ENCODE peak calls at places on chromosomes 13 and 19, in five cellular contexts. O, V, G, L and T are unnamed samples.
A peak's percentile ranks its signal among the peaks of the same experiment; 100 is the strongest.

GRCh38 chr13:50126378-50127016 is 111.3 kb downstream of the KCNRG start:
- DNase-seq in G (no peak), L (no peak), O (no peak), V (no peak), T (no peak)

GRCh38 chr13:110913322-110913721 is 1.5 kb downstream of the ANKRD10 start:
- DNase-seq in O (peak; percentile 46), V (no peak), L (no peak), G (no peak), T (peak; percentile 33)

GRCh38 chr19:47357788-47358680 is 8.9 kb downstream of the DHX34 start:
- DNase-seq in L (no peak), O (no peak), V (no peak), G (no peak), T (no peak)

GRCh38 chr13:109718726-109719125 is 67.7 kb downstream of the IRS2 start:
- DNase-seq in V (no peak), O (no peak), L (no peak), G (no peak), T (no peak)

GRCh38 chr19:33673996-33674395 is 52.2 kb downstream of the CHST8 start:
- DNase-seq in G (no peak), V (no peak), L (no peak), O (no peak), T (peak; percentile 20)

GRCh38 chr13:99307247-99307646 is at the start of gene GPR183:
- DNase-seq in L (no peak), G (no peak), O (no peak), V (no peak), T (no peak)

GRCh38 chr19:54188224-54188871 is 1.0 kb downstream of the MBOAT7 start:
- DNase-seq in O (no peak), G (no peak), V (no peak), L (no peak), T (no peak)

GRCh38 chr19:5343848-5344247 is 3.2 kb upstream of the PTPRS start:
- DNase-seq in V (no peak), L (no peak), G (no peak), O (no peak), T (no peak)

GRCh38 chr13:38965281-38965680 is 25.4 kb downstream of the STOML3 start:
- DNase-seq in O (no peak), G (no peak), V (no peak), L (no peak), T (no peak)

GRCh38 chr19:11578342-11579142 is 1.1 kb upstream of the ACP5 start:
- DNase-seq in L (no peak), O (peak; percentile 39), G (peak; percentile 37), V (peak; percentile 62), T (peak; percentile 67)

GRCh38 chr13:94997126-94997525 is 284.8 kb upstream of the SOX21 start:
- DNase-seq in V (no peak), G (no peak), L (no peak), O (no peak), T (no peak)

GRCh38 chr19:51986309-51987291 is at the start of gene ZNF350:
- DNase-seq in V (peak; percentile 94), L (peak; percentile 88), G (peak; percentile 95), O (peak; percentile 98), T (peak; percentile 95)

GRCh38 chr13:112184261-112184660 is 117.3 kb downstream of the SOX1 start:
- DNase-seq in V (no peak), G (no peak), O (no peak), L (no peak), T (no peak)

GRCh38 chr19:38044267-38045111 is 137.5 kb downstream of the SIPA1L3 start:
- DNase-seq in L (no peak), V (no peak), G (no peak), O (no peak), T (no peak)

GRCh38 chr13:80361298-80361697 is 20.4 kb upstream of the SPRY2 start:
- DNase-seq in G (no peak), O (no peak), V (no peak), L (no peak), T (no peak)

GRCh38 chr13:62320129-62320724 is 904.6 kb upstream of the PCDH20 start:
- DNase-seq in G (no peak), V (no peak), O (no peak), L (no peak), T (no peak)

GRCh38 chr13:20114066-20114465 is 46.8 kb downstream of the GJA3 start:
- DNase-seq in V (no peak), O (no peak), L (no peak), G (no peak), T (no peak)

GRCh38 chr19:54464044-54464623 is 556 bp upstream of the LENG9 start:
- DNase-seq in O (peak; percentile 98), L (peak; percentile 95), V (peak; percentile 79), G (peak; percentile 88), T (peak; percentile 99)

GRCh38 chr13:46297338-46297737 is 85.6 kb downstream of the LRRC63 start:
- DNase-seq in L (no peak), G (no peak), V (no peak), O (no peak), T (no peak)

GRCh38 chr19:47848871-47849473 is 10.1 kb upstream of the TPRX2 start:
- DNase-seq in G (no peak), V (no peak), L (no peak), O (no peak), T (no peak)

GRCh38 chr13:50613356-50613831 is 230.1 kb downstream of the DLEU7 start:
- DNase-seq in L (no peak), G (no peak), O (no peak), V (no peak), T (no peak)

GRCh38 chr19:56404705-56405056 is 549 bp downstream of the ZNF583 start:
- DNase-seq in G (no peak), O (no peak), L (no peak), V (no peak), T (no peak)

GRCh38 chr13:75256922-75257321 is 225.0 kb downstream of the TBC1D4 start:
- DNase-seq in O (no peak), L (no peak), V (no peak), G (no peak), T (no peak)

DNA sequence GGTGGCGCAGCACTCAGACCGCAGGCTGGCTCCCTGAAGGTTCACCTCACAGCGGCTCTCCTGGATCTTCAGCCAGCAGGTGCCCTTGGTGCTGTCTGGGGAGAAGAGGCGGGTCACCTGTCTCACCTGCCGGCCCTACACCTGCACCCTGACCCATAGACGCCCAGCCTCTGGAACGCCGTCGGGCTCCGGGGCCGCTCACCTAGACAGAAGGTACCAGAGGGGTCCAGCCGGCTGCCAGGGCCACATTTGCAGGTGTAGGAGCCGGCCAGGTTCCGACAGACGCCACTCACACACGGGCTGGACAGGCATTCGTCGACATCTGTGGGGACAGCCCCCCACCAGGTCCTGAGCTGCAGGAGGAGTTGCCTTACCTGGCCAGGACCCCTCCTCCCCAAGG is 22.9 kb downstream of the FBN3 start:
- DNase-seq in V (no peak), G (no peak), O (no peak), L (no peak), T (no peak)
- TF ChIP-seq POLR2A in V (no peak), G (no peak), O (no peak), L (no peak), T (no peak)

GRCh38 chr13:27168870-27169525 is 2.6 kb downstream of the USP12 start:
- DNase-seq in G (no peak), V (no peak), O (peak; percentile 17), L (no peak), T (no peak)

GRCh38 chr13:27171244-27171829 is at the start of gene USP12:
- DNase-seq in G (no peak), O (peak; percentile 5), V (peak; percentile 41), L (no peak), T (no peak)

GRCh38 chr13:27170221-27170520 is 1.4 kb downstream of the USP12 start:
- DNase-seq in O (no peak), G (no peak), V (no peak), L (no peak), T (no peak)

GRCh38 chr13:27170521-27171243 is 929 bp downstream of the USP12 start:
- DNase-seq in O (peak; percentile 20), V (peak; percentile 49), G (peak; percentile 49), L (peak; percentile 61), T (peak; percentile 34)

GRCh38 chr13:27168086-27168485 is 3.5 kb downstream of the USP12 start:
- DNase-seq in G (no peak), O (no peak), V (no peak), L (no peak), T (peak; percentile 35)
- TF ChIP-seq POLR2A in G (no peak), O (no peak), V (no peak), L (no peak), T (no peak)

GRCh38 chr13:73193541-73193940 is 134.7 kb downstream of the KLF5 start:
- DNase-seq in G (no peak), L (no peak), O (no peak), V (no peak), T (no peak)

GRCh38 chr13:73190477-73190876 is 131.7 kb downstream of the KLF5 start:
- DNase-seq in V (no peak), L (no peak), G (no peak), O (no peak), T (no peak)

GRCh38 chr13:73195091-73195490 is 136.3 kb downstream of the KLF5 start:
- DNase-seq in G (no peak), L (no peak), V (no peak), O (no peak), T (no peak)

GRCh38 chr13:73189766-73190165 is 131.0 kb downstream of the KLF5 start:
- DNase-seq in O (no peak), L (no peak), G (no peak), V (no peak), T (no peak)

DNA sequence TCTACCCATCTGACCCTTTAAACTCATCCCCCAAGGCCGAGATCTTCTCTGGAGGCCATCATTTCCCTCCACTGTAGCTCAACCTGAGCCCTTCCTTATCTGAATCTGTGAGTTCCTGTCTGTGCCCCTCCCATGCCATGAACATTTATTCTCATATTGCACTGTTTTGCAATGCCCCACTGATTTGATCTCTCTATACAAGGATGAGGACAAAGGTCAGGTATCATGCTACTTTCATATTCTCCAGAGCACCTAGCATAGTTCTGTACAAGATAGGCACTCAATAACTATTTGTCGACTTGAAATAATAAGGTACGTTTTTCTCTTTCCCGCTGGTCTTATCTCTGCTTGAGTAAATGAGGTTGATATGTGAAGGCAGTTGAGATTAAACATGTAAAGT is 135.5 kb downstream of the KLF5 start:
- DNase-seq in O (no peak), G (no peak), V (no peak), L (no peak), T (no peak)
- TF ChIP-seq POLR2A in O (no peak), G (no peak), V (no peak), L (peak; percentile 66), T (no peak)

GRCh38 chr13:93714171-93714570 is 487.6 kb downstream of the GPC6 start:
- DNase-seq in G (no peak), V (no peak), O (no peak), L (no peak), T (no peak)

GRCh38 chr13:93721483-93721882 is 494.9 kb downstream of the GPC6 start:
- DNase-seq in G (no peak), L (no peak), O (no peak), V (no peak), T (no peak)

GRCh38 chr13:93716623-93717022 is 490.0 kb downstream of the GPC6 start:
- DNase-seq in G (no peak), O (no peak), V (no peak), L (no peak), T (no peak)

DNA sequence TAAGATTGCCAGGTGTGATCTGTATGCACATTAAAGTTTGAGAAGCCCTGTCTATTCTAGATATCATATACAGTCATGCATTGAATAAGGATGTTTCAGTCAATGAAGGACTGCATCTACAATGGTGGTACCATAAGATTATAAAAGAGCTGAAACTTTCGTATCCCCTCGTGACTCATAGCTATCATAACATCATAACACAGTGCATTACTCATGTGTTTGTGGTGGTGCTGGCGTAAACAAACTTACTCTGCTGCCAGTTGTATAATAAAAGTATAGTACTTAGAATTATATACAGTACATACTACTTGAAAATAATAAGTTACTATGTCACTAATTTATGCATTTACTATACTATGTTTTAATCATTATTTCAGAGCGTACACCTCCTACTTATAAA is 489.3 kb downstream of the GPC6 start:
- DNase-seq in G (no peak), O (no peak), L (no peak), V (no peak), T (no peak)
- TF ChIP-seq POLR2A in G (no peak), O (no peak), L (no peak), V (no peak), T (no peak)